ENCODE peak calls at places on chromosomes 2 and 18, in seven cellular contexts. B is stomach; T is CD8-positive, alpha-beta T cell; S is uterus; K is breast epithelium; F is sigmoid colon; D is mucosa of descending colon. C is an unnamed sample. For H3K4me1, the result is how much of the 10 kb centered on the place peaks cover.

GRCh38 chr2:40352321-40353099 is 99.4 kb downstream of the SLC8A1 start:
- DNase-seq in B (no peak), T (no peak), S (no peak), K (no peak), F (no peak), D (no peak), C (no peak)

GRCh38 chr2:70946832-70947442 is 11.2 kb downstream of the ATP6V1B1 start:
- DNase-seq in B (peak), T (peak), S (peak), K (peak), F (peak), D (peak), C (no peak)

GRCh38 chr2:54065411-54065810 is 50.0 kb upstream of the ACYP2 start:
- DNase-seq in B (no peak), T (no peak), S (no peak), K (no peak), F (no peak), D (no peak), C (no peak)

GRCh38 chr18:57444301-57444759 is 9.2 kb downstream of the ONECUT2 start:
- DNase-seq in B (no peak), T (no peak), S (no peak), K (no peak), F (no peak), D (no peak), C (no peak)

GRCh38 chr18:78753240-78753639 is 226.4 kb upstream of the SALL3 start:
- DNase-seq in B (peak), T (no peak), S (no peak), K (peak), F (no peak), D (no peak), C (no peak)

GRCh38 chr2:239824866-239825704 is 200.1 kb downstream of the NDUFA10 start:
- DNase-seq in B (peak), T (no peak), S (peak), K (peak), F (peak), D (no peak), C (no peak)

GRCh38 chr2:239274391-239275001 is 126.3 kb downstream of the HDAC4 start:
- DNase-seq in B (peak), T (no peak), S (peak), K (no peak), F (peak), D (no peak), C (peak)

GRCh38 chr18:33944493-33944892 is 280.2 kb downstream of the NOL4 start:
- DNase-seq in B (no peak), T (no peak), S (no peak), K (no peak), F (no peak), D (no peak), C (no peak)

GRCh38 chr18:66523219-66523991 is 80.5 kb downstream of the CDH19 start:
- DNase-seq in B (no peak), T (no peak), S (no peak), K (no peak), F (no peak), D (no peak), C (no peak)

GRCh38 chr2:117949800-117950199 is 64.1 kb downstream of the CCDC93 start:
- DNase-seq in B (no peak), T (no peak), S (no peak), K (no peak), F (no peak), D (no peak), C (no peak)

GRCh38 chr2:204984421-204984925 is 439.2 kb downstream of the PARD3B start:
- DNase-seq in B (no peak), T (no peak), S (no peak), K (no peak), F (no peak), D (no peak), C (no peak)

GRCh38 chr2:19649785-19650380 is 251.9 kb downstream of the TTC32 start:
- DNase-seq in B (no peak), T (no peak), S (no peak), K (no peak), F (peak), D (no peak), C (no peak)

GRCh38 chr2:74762789-74763188 is 71.1 kb upstream of the HK2 start:
- DNase-seq in B (no peak), T (no peak), S (no peak), K (no peak), F (no peak), D (no peak), C (no peak)

GRCh38 chr2:214069254-214069653 is 341.6 kb upstream of the VWC2L start:
- DNase-seq in B (no peak), T (no peak), S (peak), K (no peak), F (no peak), D (no peak), C (no peak)

GRCh38 chr2:48339451-48339850 is 190.5 kb upstream of the STON1 start:
- DNase-seq in B (no peak), T (no peak), S (no peak), K (no peak), F (no peak), D (no peak), C (no peak)

GRCh38 chr2:58501371-58501770 is 260.2 kb upstream of the FANCL start:
- DNase-seq in B (no peak), T (no peak), S (no peak), K (no peak), F (no peak), D (no peak), C (no peak)

GRCh38 chr18:3040881-3041280 is 27.9 kb upstream of the LPIN2 start:
- DNase-seq in B (no peak), T (no peak), S (no peak), K (no peak), F (no peak), D (no peak), C (no peak)

GRCh38 chr18:46677609-46678470 is 20.8 kb upstream of the LOXHD1 start:
- DNase-seq in B (no peak), T (no peak), S (no peak), K (no peak), F (no peak), D (no peak), C (no peak)

GRCh38 chr2:101883860-101884259 is 107.9 kb upstream of the IL1R2 start:
- DNase-seq in B (no peak), T (no peak), S (no peak), K (no peak), F (no peak), D (peak), C (no peak)

GRCh38 chr2:128626758-128627515 is 308.3 kb upstream of the HS6ST1 start:
- DNase-seq in B (no peak), T (no peak), S (no peak), K (peak), F (peak), D (no peak), C (no peak)

GRCh38 chr2:85976106-85976920 is 87.5 kb upstream of the ST3GAL5 start:
- DNase-seq in B (peak), T (no peak), S (no peak), K (no peak), F (peak), D (no peak), C (no peak)

GRCh38 chr18:42683094-42683493 is 432.4 kb downstream of the RIT2 start:
- DNase-seq in B (no peak), T (no peak), S (no peak), K (no peak), F (no peak), D (no peak), C (no peak)

GRCh38 chr18:79345366-79345765 is 50.4 kb upstream of the NFATC1 start:
- DNase-seq in B (no peak), T (no peak), S (no peak), K (no peak), F (no peak), D (no peak), C (no peak)

GRCh38 chr2:164456599-164456998 is 164.7 kb downstream of the GRB14 start:
- DNase-seq in B (no peak), T (no peak), S (no peak), K (no peak), F (no peak), D (peak), C (no peak)

GRCh38 chr2:115384399-115384798 is 942.0 kb downstream of the DPP10 start:
- DNase-seq in B (no peak), T (no peak), S (no peak), K (no peak), F (no peak), D (no peak), C (no peak)

GRCh38 chr2:157443795-157444642 is at the start of gene CYTIP:
- DNase-seq in B (peak), T (peak), S (no peak), K (no peak), F (no peak), D (peak), C (no peak)

GRCh38 chr2:11646530-11646929 is 23.5 kb downstream of the NTSR2 start:
- DNase-seq in B (no peak), T (no peak), S (no peak), K (no peak), F (peak), D (no peak), C (no peak)

GRCh38 chr2:109375131-109375561 is 238.6 kb downstream of the SEPTIN10 start:
- DNase-seq in B (no peak), T (no peak), S (no peak), K (peak), F (peak), D (no peak), C (no peak)

GRCh38 chr2:25494626-25495025 is 152.9 kb upstream of the DNMT3A start:
- DNase-seq in B (no peak), T (no peak), S (no peak), K (no peak), F (no peak), D (no peak), C (no peak)

GRCh38 chr2:127094509-127095366 is 12.2 kb downstream of the BIN1 start:
- DNase-seq in B (peak), T (no peak), S (peak), K (no peak), F (peak), D (peak), C (peak)
- H3K4me1 ChIP-seq in B (half or more), T (under half), S (under half), K (under half), F (under half), D (under half), C (half or more)

DNA sequence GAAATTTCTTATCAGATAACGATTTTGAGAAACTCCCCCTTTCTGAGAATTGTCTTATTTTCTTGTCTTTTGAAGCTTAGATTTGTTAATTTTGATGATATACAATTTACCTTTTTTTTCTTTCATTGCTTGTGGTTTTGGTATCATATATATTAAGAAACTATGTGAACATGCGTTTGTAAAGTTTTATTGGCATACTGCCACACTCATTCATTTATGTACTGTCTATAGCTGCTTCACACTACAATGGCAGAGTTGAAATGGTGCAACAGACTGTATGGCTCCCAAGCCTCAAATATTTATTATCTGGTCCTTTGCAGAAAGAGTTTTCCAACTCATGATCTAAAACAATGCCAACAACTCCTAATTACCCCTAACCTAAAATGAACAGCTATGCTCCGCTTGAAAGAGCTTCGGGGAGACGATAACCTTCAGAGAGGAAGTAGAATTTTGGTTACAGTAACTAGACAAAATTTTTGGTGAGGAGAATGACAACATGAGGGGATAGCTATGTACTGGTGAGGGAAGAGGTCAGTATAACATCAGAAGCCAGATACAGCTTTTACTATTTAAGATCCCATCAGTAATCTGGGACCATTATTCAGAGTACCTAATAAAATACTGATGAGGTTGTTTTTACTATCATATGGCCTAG is 16.1 kb downstream of the PPP3R1 start:
- DNase-seq in B (no peak), T (no peak), S (no peak), K (no peak), F (no peak), D (no peak), C (no peak)
- H3K4me1 ChIP-seq in B (half or more), T (half or more), S (under half), K (under half), F (under half), D (under half), C (half or more)

DNA sequence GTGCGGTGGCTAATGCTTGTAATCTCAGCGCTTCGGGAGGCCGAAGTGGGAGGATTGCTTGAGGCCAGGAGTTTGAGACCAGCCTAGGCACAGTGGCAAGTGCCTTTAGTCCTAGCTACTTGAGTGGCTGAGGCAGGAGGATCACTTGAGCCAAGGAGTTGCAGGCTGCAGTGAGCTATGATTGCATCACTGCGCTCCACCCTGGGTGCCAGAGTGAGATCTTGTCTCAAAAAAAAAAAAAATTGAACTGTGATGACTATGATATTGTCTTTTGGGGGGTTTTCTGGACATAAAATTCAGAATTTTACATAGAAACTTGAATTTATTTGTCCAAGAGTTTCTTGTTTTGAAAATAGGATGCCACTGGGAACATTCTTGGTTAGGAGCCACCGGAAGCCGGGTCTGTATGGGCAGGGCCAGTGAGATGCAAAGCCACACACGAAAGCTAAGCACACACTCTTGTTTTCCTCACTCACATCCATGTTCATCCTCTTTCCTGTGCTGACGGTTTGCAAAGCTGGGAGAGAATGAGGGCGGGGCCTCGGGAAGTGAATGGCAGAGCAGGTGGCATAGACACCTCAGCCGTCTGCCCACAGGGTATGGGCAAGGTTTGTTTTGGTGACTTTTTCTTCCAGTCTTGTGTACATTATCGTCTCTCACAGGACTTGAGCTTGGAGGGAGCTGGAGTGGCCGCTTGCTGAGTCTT is 12.6 kb downstream of the AGAP1 start:
- DNase-seq in B (no peak), T (no peak), S (no peak), K (peak), F (no peak), D (peak), C (no peak)
- H3K4me1 ChIP-seq in B (half or more), T (under half), S (under half), K (under half), F (under half), D (under half), C (half or more)

GRCh38 chr2:30339071-30339470 is 107.7 kb downstream of the LBH start:
- DNase-seq in B (no peak), T (no peak), S (no peak), K (no peak), F (no peak), D (no peak), C (no peak)
- H3K4me1 ChIP-seq in B (under half), T (under half), S (under half), K (under half), F (under half), D (under half), C (under half)

GRCh38 chr2:225122007-225122406 is 79.7 kb upstream of the DOCK10 start:
- DNase-seq in B (no peak), T (no peak), S (no peak), K (no peak), F (no peak), D (no peak), C (no peak)

GRCh38 chr2:225117061-225117716 is 74.9 kb upstream of the DOCK10 start:
- DNase-seq in B (no peak), T (no peak), S (no peak), K (no peak), F (no peak), D (no peak), C (no peak)

GRCh38 chr2:225122582-225123486 is 80.6 kb upstream of the DOCK10 start:
- DNase-seq in B (no peak), T (no peak), S (no peak), K (no peak), F (no peak), D (peak), C (no peak)

GRCh38 chr2:225124311-225124832 is 82.1 kb upstream of the DOCK10 start:
- DNase-seq in B (no peak), T (no peak), S (no peak), K (no peak), F (no peak), D (no peak), C (no peak)

DNA sequence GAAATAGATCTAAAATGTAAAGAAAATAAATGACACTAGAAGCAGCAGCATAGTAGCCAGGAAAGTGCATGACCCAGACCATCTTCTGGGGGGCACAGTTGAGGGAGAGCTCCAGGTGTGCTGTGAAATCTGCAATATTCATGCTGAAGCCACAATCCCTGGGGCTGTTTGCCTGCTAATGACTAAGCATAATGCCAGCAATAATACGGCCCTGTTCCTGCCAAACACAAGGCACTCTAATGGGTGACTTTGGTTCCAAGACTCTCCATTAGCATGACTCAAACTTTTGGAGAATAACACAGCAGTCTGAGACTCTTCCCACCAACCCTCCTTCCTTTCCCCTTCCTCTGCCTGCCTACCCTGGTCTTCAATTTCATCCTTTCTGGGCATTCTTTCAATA is 77.9 kb upstream of the DOCK10 start:
- DNase-seq in B (no peak), T (no peak), S (no peak), K (no peak), F (no peak), D (no peak), C (no peak)
- H3K4me1 ChIP-seq in B (under half), T (under half), S (under half), K (under half), F (under half), D (under half), C (under half)

DNA sequence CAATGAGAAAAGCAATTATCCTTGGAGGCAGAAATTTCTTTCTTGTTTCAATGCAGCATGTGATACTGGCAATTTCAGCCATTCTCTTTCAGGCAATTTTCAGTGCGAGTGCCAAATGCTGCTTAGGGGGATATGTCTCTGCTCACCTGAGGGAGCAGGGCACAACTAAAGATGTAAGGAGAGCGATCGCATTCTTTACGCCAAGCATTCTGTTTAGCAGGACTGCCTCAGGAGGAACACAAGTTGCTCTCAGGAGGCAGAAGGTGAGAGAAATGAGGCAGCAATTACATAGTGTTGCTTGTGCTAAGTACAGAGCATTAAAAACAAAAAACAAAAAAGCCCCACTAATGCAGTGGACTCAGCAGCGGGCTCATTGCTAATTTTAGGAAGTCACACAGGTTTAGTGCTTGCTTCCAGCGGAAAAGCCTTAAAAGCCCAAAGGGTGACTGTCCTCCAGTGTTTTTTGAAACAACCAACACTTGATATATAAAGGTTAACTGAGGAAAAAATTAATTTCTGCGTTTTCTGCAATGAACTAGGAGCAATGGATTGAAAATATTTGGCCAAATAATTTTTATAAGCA is 116.9 kb downstream of the METTL8 start:
- DNase-seq in B (no peak), T (no peak), S (no peak), K (no peak), F (no peak), D (no peak), C (no peak)
- H3K4me1 ChIP-seq in B (under half), T (under half), S (under half), K (under half), F (under half), D (under half), C (under half)

GRCh38 chr18:13302611-13303267 is 84.2 kb downstream of the LDLRAD4 start:
- DNase-seq in B (no peak), T (no peak), S (no peak), K (no peak), F (no peak), D (peak), C (no peak)

GRCh38 chr18:13303761-13304364 is 85.3 kb downstream of the LDLRAD4 start:
- DNase-seq in B (no peak), T (no peak), S (no peak), K (no peak), F (no peak), D (no peak), C (no peak)

GRCh38 chr18:13301691-13302469 is 83.3 kb downstream of the LDLRAD4 start:
- DNase-seq in B (no peak), T (no peak), S (no peak), K (no peak), F (no peak), D (no peak), C (no peak)

GRCh38 chr18:13308369-13308768 is 89.8 kb downstream of the LDLRAD4 start:
- DNase-seq in B (no peak), T (no peak), S (no peak), K (no peak), F (no peak), D (no peak), C (no peak)

DNA sequence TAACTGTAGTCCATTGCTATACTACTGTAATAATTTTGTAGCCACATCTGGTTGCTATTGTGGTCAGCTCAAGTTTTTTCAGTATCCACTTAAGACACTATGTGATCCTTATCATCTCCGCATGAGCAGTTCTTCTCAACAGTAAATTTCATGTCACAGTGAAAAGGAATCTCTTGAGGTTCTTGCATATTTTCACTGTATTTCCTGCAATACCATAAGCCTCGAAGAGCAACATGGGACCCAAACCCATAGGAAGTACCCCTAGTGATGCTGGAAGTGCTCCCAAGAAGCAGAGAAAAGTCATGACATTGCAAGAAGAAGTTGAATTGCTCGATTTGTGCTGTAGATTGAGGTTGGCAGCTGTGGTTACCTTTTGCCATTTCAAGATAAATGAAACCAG is 86.8 kb downstream of the LDLRAD4 start:
- DNase-seq in B (no peak), T (no peak), S (no peak), K (no peak), F (no peak), D (no peak), C (no peak)
- H3K4me1 ChIP-seq in B (under half), T (under half), S (under half), K (under half), F (under half), D (under half), C (under half)